ENCODE peak calls at places on chromosomes 11 and 22, in five cellular contexts. A is SK-N-SH, P is GM23248, J is HCT116, W is PC-3. S is an unnamed sample.
A peak's percentile ranks its signal among the peaks of the same experiment; 100 is the strongest.

GRCh38 chr11:117232911-117233409 is 489 bp downstream of the RNF214 start:
- DNase-seq in P (peak; percentile 47), W (no peak), J (no peak), A (peak; percentile 83), S (peak; percentile 74)

GRCh38 chr22:49479566-49479965 is 348.1 kb downstream of the BRD1 start:
- DNase-seq in P (no peak), J (no peak), W (no peak), A (no peak), S (no peak)

GRCh38 chr11:3865388-3866193 is 10.1 kb downstream of the STIM1 start:
- DNase-seq in P (peak; percentile 84), A (no peak), W (peak; percentile 66), J (no peak), S (no peak)

GRCh38 chr11:107040447-107041444 is 22.5 kb upstream of the GUCY1A2 start:
- DNase-seq in P (peak; percentile 77), W (peak; percentile 63), A (no peak), J (no peak), S (no peak)

GRCh38 chr11:75298191-75298590 is 53.3 kb downstream of the ARRB1 start:
- DNase-seq in J (no peak), P (no peak), A (no peak), W (peak; percentile 74), S (no peak)

GRCh38 chr11:1010006-1010405 is 26.5 kb downstream of the MUC6 start:
- DNase-seq in P (no peak), J (no peak), W (no peak), A (no peak), S (no peak)

GRCh38 chr11:96143016-96143670 is 199.9 kb downstream of the MAML2 start:
- DNase-seq in W (no peak), P (peak; percentile 58), A (no peak), J (no peak), S (peak; percentile 58)

GRCh38 chr22:31339148-31339832 is 6.9 kb downstream of the PATZ1 start:
- DNase-seq in J (no peak), W (no peak), P (no peak), A (no peak), S (no peak)

GRCh38 chr22:49206281-49206680 is 621.4 kb downstream of the BRD1 start:
- DNase-seq in W (no peak), J (no peak), A (no peak), P (no peak), S (no peak)

GRCh38 chr11:67420646-67421420 is 5.4 kb downstream of the CARNS1 start:
- DNase-seq in P (peak; percentile 95), W (peak; percentile 98), J (peak; percentile 81), A (peak; percentile 100), S (peak; percentile 97)
- TF ChIP-seq EZH2phosphoT487 in P (no peak), W (no peak), J (no peak), A (no peak), S (no peak)

DNA sequence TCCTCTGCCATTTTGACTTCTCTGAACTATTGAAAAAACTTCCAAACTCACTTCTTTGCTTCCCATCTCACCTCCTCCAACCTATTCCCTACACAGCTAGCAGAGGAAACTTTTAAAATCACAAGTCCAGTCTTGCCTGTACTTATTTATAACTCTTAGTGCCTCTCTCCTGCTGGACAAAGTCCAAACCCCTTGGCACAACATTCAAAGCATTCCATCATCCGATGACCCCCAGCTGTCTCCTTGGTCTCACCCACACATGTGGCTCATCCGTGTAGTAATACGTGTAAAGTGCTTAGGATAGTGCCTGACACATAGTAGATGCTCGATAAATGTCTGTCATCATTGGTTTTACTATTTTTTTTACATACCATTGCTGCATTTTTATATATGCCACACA is 101.4 kb downstream of the PARVA start:
- DNase-seq in J (no peak), W (no peak), P (no peak), A (no peak), S (no peak)
- H3K9ac ChIP-seq in J (no peak overlapping the region), W (no peak overlapping the region), P (no peak overlapping the region), A (no peak overlapping the region), S (no peak overlapping the region)

GRCh38 chr11:6925636-6926207 is 504 bp upstream of the ZNF215 start:
- DNase-seq in A (no peak), J (peak; percentile 54), P (peak; percentile 55), W (peak; percentile 34), S (peak; percentile 42)

GRCh38 chr11:6925007-6925577 is 1.1 kb upstream of the ZNF215 start:
- DNase-seq in A (no peak), P (no peak), J (no peak), W (no peak), S (no peak)

GRCh38 chr11:6927030-6927617 is 898 bp downstream of the ZNF215 start:
- DNase-seq in J (peak; percentile 10), A (no peak), P (peak; percentile 9), W (no peak), S (no peak)

GRCh38 chr11:6928916-6929315 is 2.7 kb downstream of the ZNF215 start:
- DNase-seq in P (no peak), A (no peak), J (no peak), W (no peak), S (peak; percentile 3)

DNA sequence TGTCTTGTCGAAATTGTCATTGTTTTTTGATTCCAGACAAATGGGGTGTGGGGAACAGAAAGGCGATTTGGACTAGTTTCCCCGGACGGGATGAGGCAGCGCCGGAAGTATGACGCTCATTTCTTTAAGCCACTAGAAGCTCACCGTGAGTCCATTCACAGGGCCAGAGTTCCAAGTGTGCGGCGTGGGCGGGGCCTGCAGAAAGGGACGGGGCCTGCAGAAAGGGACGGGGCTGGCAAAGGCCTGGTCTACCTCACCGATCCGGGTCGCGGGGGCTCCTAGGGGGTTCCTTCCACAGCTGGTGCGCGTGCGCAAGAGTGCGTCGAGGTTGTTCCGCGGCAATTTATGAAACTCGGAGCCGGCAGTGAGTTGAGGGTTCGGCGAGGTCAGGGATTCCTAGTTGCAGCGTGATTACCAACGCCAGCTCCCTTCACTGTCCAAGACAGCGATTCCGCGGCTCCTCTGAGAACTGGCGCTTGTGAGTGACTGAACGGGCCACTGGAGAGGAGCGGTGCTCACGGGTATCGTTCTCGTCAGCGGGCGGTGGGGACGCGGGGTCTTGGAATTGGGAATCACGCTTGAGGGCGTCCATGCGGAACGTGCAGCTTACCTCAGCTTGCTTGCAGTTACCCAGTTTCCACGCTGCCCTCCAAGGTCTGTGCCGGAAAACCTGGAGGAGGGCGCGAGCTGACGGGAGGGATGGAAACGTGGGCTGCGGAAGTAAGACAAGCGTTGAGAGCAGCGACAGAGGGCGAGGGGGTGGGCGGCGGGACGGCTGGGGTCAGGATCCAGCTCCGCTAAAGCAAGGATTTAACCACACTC is at the start of gene ZNF215:
- DNase-seq in A (peak; percentile 17), J (peak; percentile 93), P (peak; percentile 97), W (peak; percentile 80), S (peak; percentile 92)
- TF ChIP-seq EZH2phosphoT487 in A (no peak), J (no peak), P (no peak), W (no peak), S (no peak)

GRCh38 chr11:79430280-79430679 is 10.6 kb downstream of the TENM4 start:
- DNase-seq in W (no peak), A (no peak), J (no peak), P (no peak), S (no peak)

GRCh38 chr11:79423736-79424135 is 17.1 kb downstream of the TENM4 start:
- DNase-seq in P (no peak), A (no peak), J (no peak), W (no peak), S (no peak)

GRCh38 chr11:79425463-79425862 is 15.4 kb downstream of the TENM4 start:
- DNase-seq in A (no peak), W (no peak), P (no peak), J (no peak), S (no peak)

GRCh38 chr11:79428406-79428805 is 12.4 kb downstream of the TENM4 start:
- DNase-seq in W (no peak), J (no peak), A (no peak), P (no peak), S (no peak)

GRCh38 chr11:79427126-79427525 is 13.7 kb downstream of the TENM4 start:
- DNase-seq in P (no peak), J (no peak), W (no peak), A (no peak), S (no peak)
- H3K9ac ChIP-seq in P (no peak overlapping the region), J (no peak overlapping the region), W (no peak overlapping the region), A (no peak overlapping the region), S (no peak overlapping the region)

GRCh38 chr22:46116491-46116958 is 33.8 kb upstream of the PPARA start:
- DNase-seq in W (peak; percentile 76), P (peak; percentile 92), J (peak; percentile 66), A (peak; percentile 99), S (peak; percentile 95)
- TF ChIP-seq EZH2phosphoT487 in W (no peak), P (no peak), J (no peak), A (no peak), S (no peak)

DNA sequence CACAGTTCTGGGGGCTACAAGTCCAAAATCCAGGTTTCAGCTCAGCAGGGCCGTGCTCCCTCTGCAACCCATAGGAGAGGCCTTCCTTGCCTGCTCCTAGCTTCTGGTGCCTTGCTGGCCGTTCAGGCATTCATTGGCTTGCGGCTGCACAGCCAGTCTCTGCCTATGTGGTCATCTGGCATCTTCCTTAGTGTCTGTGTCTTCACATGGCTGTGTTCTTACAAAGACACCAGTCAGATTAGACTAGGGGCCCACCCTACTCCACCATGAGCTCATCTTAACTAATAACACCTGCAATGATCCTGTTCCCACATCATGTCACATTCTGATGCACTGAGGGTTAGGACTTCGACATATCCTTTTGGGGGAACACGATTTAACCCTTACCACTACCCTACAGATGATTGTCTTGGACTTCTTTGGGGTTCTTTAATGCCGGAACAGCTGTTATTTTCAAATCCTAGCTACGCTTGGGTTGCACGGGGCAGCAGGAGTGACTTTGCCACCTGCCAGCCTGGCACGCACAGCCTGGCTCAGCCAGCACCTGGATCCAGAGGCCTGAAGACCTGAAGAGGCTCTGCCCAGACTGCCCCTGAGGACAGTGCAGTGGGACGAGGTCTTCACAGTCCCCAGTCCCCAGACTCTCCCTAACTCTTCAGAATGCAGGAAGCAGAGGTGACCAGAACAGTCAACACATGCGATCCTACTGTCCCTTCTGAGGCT is 7.7 kb upstream of the NEAT1 start:
- DNase-seq in P (peak; percentile 92), J (no peak), A (no peak), W (no peak), S (no peak)
- H3K9ac ChIP-seq in P (peak overlapping the region; percentile 100), J (no peak overlapping the region), A (no peak overlapping the region), W (no peak overlapping the region), S (no peak overlapping the region)

GRCh38 chr11:133149698-133150097 is 382.6 kb downstream of the OPCML start:
- DNase-seq in J (no peak), W (no peak), P (no peak), A (peak; percentile 15), S (peak; percentile 39)

GRCh38 chr11:133157180-133157579 is 375.1 kb downstream of the OPCML start:
- DNase-seq in A (peak; percentile 34), W (no peak), J (no peak), P (peak; percentile 15), S (peak; percentile 68)

GRCh38 chr11:133153031-133153430 is 379.3 kb downstream of the OPCML start:
- DNase-seq in P (no peak), W (no peak), J (no peak), A (no peak), S (no peak)
- TF ChIP-seq EZH2phosphoT487 in P (no peak), W (no peak), J (no peak), A (no peak), S (no peak)

DNA sequence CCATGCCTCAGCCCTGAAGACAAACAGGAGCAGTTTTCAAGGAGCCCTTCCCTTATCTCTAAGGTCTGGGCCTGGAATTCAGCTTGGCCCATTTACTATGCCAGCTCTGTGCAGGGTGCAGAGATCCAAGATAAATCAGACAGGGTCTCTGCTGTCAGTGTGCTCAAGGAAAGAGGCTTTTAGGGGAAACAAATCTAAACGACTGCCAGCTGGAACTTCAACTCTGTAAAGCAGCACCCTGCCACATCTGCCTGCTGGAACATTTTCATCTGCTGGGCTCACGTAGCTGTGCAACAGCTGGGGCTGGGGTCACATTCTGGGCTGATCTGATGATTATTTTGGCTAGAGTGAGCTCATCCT is 19.8 kb upstream of the EHF start:
- DNase-seq in A (peak; percentile 51), P (no peak), J (no peak), W (no peak), S (no peak)
- H3K9ac ChIP-seq in A (no peak overlapping the region), P (no peak overlapping the region), J (peak overlapping the region; percentile 73), W (no peak overlapping the region), S (no peak overlapping the region)

S was measured in neural progenitor cell.